ENCODE peak calls at places on chromosomes 6 and 20, in six cellular contexts. One of them, this sample, is unnamed.

GRCh38 chr20:19995220-19995863 is 21.8 kb upstream of the NAA20 start:
- DNase-seq in HCT116: peak
- DNase-seq in H1: no peak
- DNase-seq in GM12878: no peak
- DNase-seq in SK-N-SH: peak
- DNase-seq in K562: peak
- DNase-seq in this sample: no peak

GRCh38 chr20:14838663-14839650 is 501.5 kb upstream of the FLRT3 start:
- DNase-seq in HCT116: no peak
- DNase-seq in H1: no peak
- DNase-seq in K562: no peak
- DNase-seq in GM12878: peak
- DNase-seq in SK-N-SH: peak
- DNase-seq in this sample: peak

GRCh38 chr20:29878281-29878741 is 1379.2 kb upstream of the DEFB115 start:
- DNase-seq in HCT116: no peak
- DNase-seq in SK-N-SH: peak
- DNase-seq in H1: no peak
- DNase-seq in K562: peak
- DNase-seq in GM12878: no peak
- DNase-seq in this sample: peak

GRCh38 chr6:18823782-18824386 is 436.7 kb downstream of the RNF144B start:
- DNase-seq in H1: peak
- DNase-seq in K562: peak
- DNase-seq in GM12878: no peak
- DNase-seq in SK-N-SH: peak
- DNase-seq in HCT116: peak
- DNase-seq in this sample: no peak

GRCh38 chr6:2237001-2237400 is 8.4 kb downstream of the GMDS start:
- DNase-seq in SK-N-SH: no peak
- DNase-seq in GM12878: no peak
- DNase-seq in HCT116: no peak
- DNase-seq in H1: no peak
- DNase-seq in K562: no peak
- DNase-seq in this sample: no peak

GRCh38 chr20:55415567-55416142 is 589.7 kb downstream of the CBLN4 start:
- DNase-seq in HCT116: no peak
- DNase-seq in H1: no peak
- DNase-seq in K562: no peak
- DNase-seq in SK-N-SH: peak
- DNase-seq in GM12878: no peak
- DNase-seq in this sample: peak

GRCh38 chr6:100230976-100231316 is 233.8 kb downstream of the SIM1 start:
- DNase-seq in K562: no peak
- DNase-seq in HCT116: no peak
- DNase-seq in H1: no peak
- DNase-seq in GM12878: no peak
- DNase-seq in SK-N-SH: no peak
- DNase-seq in this sample: peak

GRCh38 chr6:157456524-157456829 is 75.5 kb downstream of the ZDHHC14 start:
- DNase-seq in H1: no peak
- DNase-seq in HCT116: no peak
- DNase-seq in GM12878: peak
- DNase-seq in K562: no peak
- DNase-seq in SK-N-SH: no peak
- DNase-seq in this sample: no peak

GRCh38 chr6:44096615-44097014 is 30.6 kb downstream of the MRPL14 start:
- DNase-seq in H1: no peak
- DNase-seq in K562: peak
- DNase-seq in HCT116: peak
- DNase-seq in GM12878: peak
- DNase-seq in SK-N-SH: peak
- DNase-seq in this sample: peak

GRCh38 chr6:44166591-44167184 is 8.1 kb downstream of the CAPN11 start:
- DNase-seq in K562: peak
- DNase-seq in H1: no peak
- DNase-seq in GM12878: no peak
- DNase-seq in SK-N-SH: no peak
- DNase-seq in HCT116: no peak
- DNase-seq in this sample: peak

GRCh38 chr6:53281518-53282215 is 67.1 kb downstream of the ELOVL5 start:
- DNase-seq in H1: no peak
- DNase-seq in GM12878: no peak
- DNase-seq in SK-N-SH: no peak
- DNase-seq in HCT116: no peak
- DNase-seq in K562: no peak
- DNase-seq in this sample: no peak

GRCh38 chr6:53287336-53288225 is 61.2 kb downstream of the ELOVL5 start:
- DNase-seq in H1: no peak
- DNase-seq in K562: no peak
- DNase-seq in HCT116: no peak
- DNase-seq in SK-N-SH: no peak
- DNase-seq in GM12878: no peak
- DNase-seq in this sample: no peak

GRCh38 chr6:53282234-53282633 is 66.5 kb downstream of the ELOVL5 start:
- DNase-seq in K562: no peak
- DNase-seq in GM12878: no peak
- DNase-seq in HCT116: no peak
- DNase-seq in SK-N-SH: no peak
- DNase-seq in H1: no peak
- DNase-seq in this sample: no peak

GRCh38 chr6:53282741-53283140 is 66.0 kb downstream of the ELOVL5 start:
- DNase-seq in SK-N-SH: no peak
- DNase-seq in GM12878: no peak
- DNase-seq in HCT116: no peak
- DNase-seq in K562: no peak
- DNase-seq in H1: no peak
- DNase-seq in this sample: no peak

GRCh38 chr6:53284901-53285300 is 63.8 kb downstream of the ELOVL5 start:
- DNase-seq in SK-N-SH: no peak
- DNase-seq in HCT116: no peak
- DNase-seq in GM12878: no peak
- DNase-seq in K562: no peak
- DNase-seq in H1: no peak
- DNase-seq in this sample: no peak
- TF ChIP-seq JUND in SK-N-SH: no peak
- TF ChIP-seq JUND in HCT116: no peak
- TF ChIP-seq JUND in GM12878: no peak
- TF ChIP-seq JUND in K562: no peak
- TF ChIP-seq JUND in H1: no peak
- TF ChIP-seq JUND in this sample: no peak

GRCh38 chr6:167817016-167817415 is 9.7 kb upstream of the AFDN start:
- DNase-seq in SK-N-SH: no peak
- DNase-seq in HCT116: no peak
- DNase-seq in K562: no peak
- DNase-seq in GM12878: no peak
- DNase-seq in H1: no peak
- DNase-seq in this sample: no peak

GRCh38 chr6:167811689-167812487 is 14.8 kb upstream of the AFDN start:
- DNase-seq in GM12878: no peak
- DNase-seq in K562: peak
- DNase-seq in SK-N-SH: no peak
- DNase-seq in H1: no peak
- DNase-seq in HCT116: no peak
- DNase-seq in this sample: no peak

GRCh38 chr6:167817729-167818128 is 9.0 kb upstream of the AFDN start:
- DNase-seq in H1: no peak
- DNase-seq in HCT116: no peak
- DNase-seq in SK-N-SH: no peak
- DNase-seq in K562: no peak
- DNase-seq in GM12878: no peak
- DNase-seq in this sample: no peak

GRCh38 chr6:167819640-167820039 is 7.1 kb upstream of the AFDN start:
- DNase-seq in K562: no peak
- DNase-seq in H1: no peak
- DNase-seq in SK-N-SH: no peak
- DNase-seq in HCT116: no peak
- DNase-seq in GM12878: no peak
- DNase-seq in this sample: no peak

GRCh38 chr6:167815296-167815980 is 11.3 kb upstream of the AFDN start:
- DNase-seq in SK-N-SH: no peak
- DNase-seq in HCT116: no peak
- DNase-seq in GM12878: no peak
- DNase-seq in H1: no peak
- DNase-seq in K562: peak
- DNase-seq in this sample: peak
- TF ChIP-seq JUND in SK-N-SH: no peak
- TF ChIP-seq JUND in HCT116: no peak
- TF ChIP-seq JUND in GM12878: no peak
- TF ChIP-seq JUND in H1: no peak
- TF ChIP-seq JUND in K562: no peak
- TF ChIP-seq JUND in this sample: no peak

GRCh38 chr6:4588163-4588562 is 188.0 kb upstream of the CDYL start:
- DNase-seq in SK-N-SH: no peak
- DNase-seq in HCT116: no peak
- DNase-seq in H1: no peak
- DNase-seq in K562: no peak
- DNase-seq in GM12878: no peak
- DNase-seq in this sample: no peak
- TF ChIP-seq JUND in SK-N-SH: no peak
- TF ChIP-seq JUND in HCT116: no peak
- TF ChIP-seq JUND in H1: no peak
- TF ChIP-seq JUND in K562: no peak
- TF ChIP-seq JUND in GM12878: no peak
- TF ChIP-seq JUND in this sample: no peak

GRCh38 chr6:87237804-87238203 is 82.4 kb downstream of the ZNF292 start:
- DNase-seq in K562: peak
- DNase-seq in SK-N-SH: peak
- DNase-seq in GM12878: no peak
- DNase-seq in H1: no peak
- DNase-seq in HCT116: peak
- DNase-seq in this sample: peak
- TF ChIP-seq JUND in K562: no peak
- TF ChIP-seq JUND in SK-N-SH: no peak
- TF ChIP-seq JUND in GM12878: no peak
- TF ChIP-seq JUND in H1: no peak
- TF ChIP-seq JUND in HCT116: no peak
- TF ChIP-seq JUND in this sample: no peak

This sample was measured in T47D.